ENCODE peak calls at places on chromosomes 11 and 22, in six cellular contexts. One of them, this sample, is unnamed.

GRCh38 chr11:10490398-10491232 is 35.6 kb downstream of the AMPD3 start:
- DNase-seq in NCI-H2081: no peak
- DNase-seq in Calu3: peak; percentile 47
- DNase-seq in NCI-H1092: no peak
- DNase-seq in non-pigmented ciliary epithelial cell: peak; percentile 74
- DNase-seq in stimulated activated naive CD4-positive, alpha-beta T cell: no peak
- DNase-seq in this sample: no peak

GRCh38 chr11:111230122-111230465 is 15.4 kb upstream of the POU2AF2 start:
- DNase-seq in NCI-H2081: no peak
- DNase-seq in NCI-H1092: no peak
- DNase-seq in Calu3: no peak
- DNase-seq in non-pigmented ciliary epithelial cell: no peak
- DNase-seq in stimulated activated naive CD4-positive, alpha-beta T cell: no peak
- DNase-seq in this sample: no peak

GRCh38 chr11:34339149-34340064 is 18.4 kb downstream of the ABTB2 start:
- DNase-seq in non-pigmented ciliary epithelial cell: no peak
- DNase-seq in NCI-H1092: no peak
- DNase-seq in stimulated activated naive CD4-positive, alpha-beta T cell: no peak
- DNase-seq in NCI-H2081: no peak
- DNase-seq in Calu3: peak; percentile 16
- DNase-seq in this sample: no peak

GRCh38 chr11:41316726-41317125 is 142.7 kb downstream of the LRRC4C start:
- DNase-seq in non-pigmented ciliary epithelial cell: peak; percentile 35
- DNase-seq in NCI-H2081: no peak
- DNase-seq in NCI-H1092: no peak
- DNase-seq in Calu3: no peak
- DNase-seq in stimulated activated naive CD4-positive, alpha-beta T cell: no peak
- DNase-seq in this sample: no peak

GRCh38 chr11:72950685-72951084 is 136.5 kb downstream of the ATG16L2 start:
- DNase-seq in non-pigmented ciliary epithelial cell: no peak
- DNase-seq in NCI-H2081: no peak
- DNase-seq in Calu3: no peak
- DNase-seq in NCI-H1092: no peak
- DNase-seq in stimulated activated naive CD4-positive, alpha-beta T cell: no peak
- DNase-seq in this sample: no peak

GRCh38 chr11:34134765-34135164 is 29.3 kb downstream of the NAT10 start:
- DNase-seq in stimulated activated naive CD4-positive, alpha-beta T cell: no peak
- DNase-seq in non-pigmented ciliary epithelial cell: no peak
- DNase-seq in NCI-H2081: no peak
- DNase-seq in Calu3: no peak
- DNase-seq in NCI-H1092: no peak
- DNase-seq in this sample: no peak

GRCh38 chr11:75199412-75199955 is 41.1 kb upstream of the TPBGL start:
- DNase-seq in stimulated activated naive CD4-positive, alpha-beta T cell: no peak
- DNase-seq in Calu3: no peak
- DNase-seq in NCI-H1092: peak; percentile 61
- DNase-seq in non-pigmented ciliary epithelial cell: no peak
- DNase-seq in NCI-H2081: no peak
- DNase-seq in this sample: no peak

GRCh38 chr11:17972987-17973386 is 39.9 kb downstream of the SERGEF start:
- DNase-seq in NCI-H1092: no peak
- DNase-seq in non-pigmented ciliary epithelial cell: peak; percentile 49
- DNase-seq in NCI-H2081: peak; percentile 4
- DNase-seq in Calu3: peak; percentile 32
- DNase-seq in stimulated activated naive CD4-positive, alpha-beta T cell: no peak
- DNase-seq in this sample: no peak

GRCh38 chr11:2563216-2564007 is 118.6 kb downstream of the KCNQ1 start:
- DNase-seq in NCI-H1092: no peak
- DNase-seq in stimulated activated naive CD4-positive, alpha-beta T cell: no peak
- DNase-seq in Calu3: no peak
- DNase-seq in NCI-H2081: no peak
- DNase-seq in non-pigmented ciliary epithelial cell: no peak
- DNase-seq in this sample: no peak

GRCh38 chr11:65113839-65114238 is 2.2 kb downstream of the TM7SF2 start:
- DNase-seq in NCI-H2081: no peak
- DNase-seq in Calu3: no peak
- DNase-seq in stimulated activated naive CD4-positive, alpha-beta T cell: no peak
- DNase-seq in NCI-H1092: no peak
- DNase-seq in non-pigmented ciliary epithelial cell: no peak
- DNase-seq in this sample: no peak

GRCh38 chr11:86370922-86371614 is 3.6 kb upstream of the CCDC81 start:
- DNase-seq in NCI-H1092: no peak
- DNase-seq in non-pigmented ciliary epithelial cell: peak; percentile 87
- DNase-seq in Calu3: peak; percentile 56
- DNase-seq in NCI-H2081: no peak
- DNase-seq in stimulated activated naive CD4-positive, alpha-beta T cell: no peak
- DNase-seq in this sample: no peak

GRCh38 chr11:35593143-35593542 is 25.1 kb upstream of the FJX1 start:
- DNase-seq in stimulated activated naive CD4-positive, alpha-beta T cell: no peak
- DNase-seq in NCI-H1092: no peak
- DNase-seq in Calu3: peak; percentile 50
- DNase-seq in NCI-H2081: no peak
- DNase-seq in non-pigmented ciliary epithelial cell: peak; percentile 82
- DNase-seq in this sample: no peak

GRCh38 chr11:1747753-1748466 is 2.5 kb downstream of the IFITM10 start:
- DNase-seq in NCI-H1092: no peak
- DNase-seq in NCI-H2081: no peak
- DNase-seq in stimulated activated naive CD4-positive, alpha-beta T cell: no peak
- DNase-seq in non-pigmented ciliary epithelial cell: no peak
- DNase-seq in Calu3: no peak
- DNase-seq in this sample: no peak

GRCh38 chr11:9577032-9577431 is 3.6 kb downstream of the WEE1 start:
- DNase-seq in non-pigmented ciliary epithelial cell: no peak
- DNase-seq in NCI-H2081: no peak
- DNase-seq in Calu3: no peak
- DNase-seq in stimulated activated naive CD4-positive, alpha-beta T cell: no peak
- DNase-seq in NCI-H1092: no peak
- DNase-seq in this sample: no peak

GRCh38 chr11:2678396-2678795 is 21.4 kb downstream of the KCNQ1OT1 start:
- DNase-seq in stimulated activated naive CD4-positive, alpha-beta T cell: no peak
- DNase-seq in NCI-H1092: no peak
- DNase-seq in Calu3: no peak
- DNase-seq in NCI-H2081: no peak
- DNase-seq in non-pigmented ciliary epithelial cell: no peak
- DNase-seq in this sample: no peak

GRCh38 chr22:38213319-38214247 is 11.8 kb downstream of the MAFF start:
- DNase-seq in non-pigmented ciliary epithelial cell: no peak
- DNase-seq in Calu3: no peak
- DNase-seq in NCI-H1092: no peak
- DNase-seq in stimulated activated naive CD4-positive, alpha-beta T cell: no peak
- DNase-seq in NCI-H2081: no peak
- DNase-seq in this sample: no peak

GRCh38 chr11:116930177-116930576 is 92.8 kb upstream of the APOA1 start:
- DNase-seq in non-pigmented ciliary epithelial cell: no peak
- DNase-seq in Calu3: no peak
- DNase-seq in stimulated activated naive CD4-positive, alpha-beta T cell: no peak
- DNase-seq in NCI-H1092: no peak
- DNase-seq in NCI-H2081: no peak
- DNase-seq in this sample: peak; percentile 17

GRCh38 chr11:69241844-69242582 is 51.9 kb upstream of the MYEOV start:
- DNase-seq in NCI-H2081: no peak
- DNase-seq in NCI-H1092: no peak
- DNase-seq in non-pigmented ciliary epithelial cell: no peak
- DNase-seq in Calu3: no peak
- DNase-seq in stimulated activated naive CD4-positive, alpha-beta T cell: no peak
- DNase-seq in this sample: no peak

GRCh38 chr11:115636686-115637555 is 132.7 kb upstream of the CADM1 start:
- DNase-seq in stimulated activated naive CD4-positive, alpha-beta T cell: no peak
- DNase-seq in NCI-H1092: no peak
- DNase-seq in Calu3: no peak
- DNase-seq in NCI-H2081: no peak
- DNase-seq in non-pigmented ciliary epithelial cell: no peak
- DNase-seq in this sample: no peak

GRCh38 chr11:60834742-60835141 is 7.2 kb upstream of the CCDC86 start:
- DNase-seq in non-pigmented ciliary epithelial cell: no peak
- DNase-seq in stimulated activated naive CD4-positive, alpha-beta T cell: no peak
- DNase-seq in Calu3: no peak
- DNase-seq in NCI-H2081: no peak
- DNase-seq in NCI-H1092: no peak
- DNase-seq in this sample: no peak

GRCh38 chr11:83070044-83070877 is 1.4 kb downstream of the RAB30 start:
- DNase-seq in NCI-H2081: no peak
- DNase-seq in non-pigmented ciliary epithelial cell: no peak
- DNase-seq in NCI-H1092: no peak
- DNase-seq in stimulated activated naive CD4-positive, alpha-beta T cell: no peak
- DNase-seq in Calu3: no peak
- DNase-seq in this sample: no peak

GRCh38 chr22:38260760-38261477 is 11.9 kb downstream of the TMEM184B start:
- DNase-seq in NCI-H1092: no peak
- DNase-seq in stimulated activated naive CD4-positive, alpha-beta T cell: no peak
- DNase-seq in non-pigmented ciliary epithelial cell: no peak
- DNase-seq in Calu3: no peak
- DNase-seq in NCI-H2081: no peak
- DNase-seq in this sample: no peak

GRCh38 chr11:69947059-69947771 is 128.0 kb upstream of the FGF3 start:
- DNase-seq in NCI-H1092: no peak
- DNase-seq in Calu3: no peak
- DNase-seq in stimulated activated naive CD4-positive, alpha-beta T cell: no peak
- DNase-seq in NCI-H2081: no peak
- DNase-seq in non-pigmented ciliary epithelial cell: no peak
- DNase-seq in this sample: no peak

GRCh38 chr11:75350743-75351540 is 519 bp downstream of the ARRB1 start:
- DNase-seq in stimulated activated naive CD4-positive, alpha-beta T cell: peak; percentile 47
- DNase-seq in Calu3: no peak
- DNase-seq in NCI-H1092: no peak
- DNase-seq in non-pigmented ciliary epithelial cell: no peak
- DNase-seq in NCI-H2081: no peak
- DNase-seq in this sample: peak; percentile 31

GRCh38 chr11:132312161-132312560 is 941.7 kb downstream of the NTM start:
- DNase-seq in non-pigmented ciliary epithelial cell: peak; percentile 63
- DNase-seq in NCI-H2081: no peak
- DNase-seq in NCI-H1092: no peak
- DNase-seq in stimulated activated naive CD4-positive, alpha-beta T cell: no peak
- DNase-seq in Calu3: no peak
- DNase-seq in this sample: no peak

GRCh38 chr11:10379433-10379832 is 74.6 kb downstream of the ADM start:
- DNase-seq in Calu3: no peak
- DNase-seq in NCI-H1092: no peak
- DNase-seq in stimulated activated naive CD4-positive, alpha-beta T cell: no peak
- DNase-seq in non-pigmented ciliary epithelial cell: no peak
- DNase-seq in NCI-H2081: no peak
- DNase-seq in this sample: no peak